ENCODE peak calls at places on chromosome 14, in six cellular contexts. Z is sigmoid colon, J is suprapubic skin, O is tibial nerve, E is adrenal gland, X is heart left ventricle. D is an unnamed sample. For H3K36me3, the result is how much of the 10 kb centered on the place peaks cover.

GRCh38 chr14:66530526-66530925 is 22.6 kb downstream of the GPHN start:
- DNase-seq in E (no peak), O (no peak), J (no peak), X (no peak), Z (no peak), D (no peak)

GRCh38 chr14:72443991-72444431 is 449.9 kb downstream of the DPF3 start:
- DNase-seq in E (no peak), Z (no peak), O (no peak), X (no peak), J (no peak), D (no peak)

GRCh38 chr14:99552572-99553216 is 51.3 kb downstream of the CCDC85C start:
- DNase-seq in E (no peak), J (no peak), Z (no peak), X (no peak), O (no peak), D (no peak)

GRCh38 chr14:68661226-68662225 is 131.3 kb downstream of the ZFP36L1 start:
- DNase-seq in X (no peak), O (no peak), J (no peak), E (no peak), Z (peak), D (no peak)

GRCh38 chr14:57871487-57872080 is 5.7 kb upstream of the SLC35F4 start:
- DNase-seq in Z (no peak), J (no peak), O (no peak), X (no peak), E (peak), D (no peak)

GRCh38 chr14:104600141-104600643 is 4.4 kb downstream of the TMEM179 start:
- DNase-seq in Z (no peak), J (peak), X (no peak), E (no peak), O (no peak), D (no peak)

GRCh38 chr14:90628825-90629224 is 187.4 kb downstream of the TTC7B start:
- DNase-seq in O (no peak), X (no peak), Z (peak), E (peak), J (no peak), D (no peak)

GRCh38 chr14:60510976-60511599 is 2.1 kb downstream of the SIX6 start:
- DNase-seq in O (no peak), X (no peak), Z (no peak), E (no peak), J (no peak), D (no peak)

GRCh38 chr14:26402126-26402525 is 195.7 kb downstream of the NOVA1 start:
- DNase-seq in Z (no peak), O (no peak), E (no peak), J (no peak), X (no peak), D (no peak)

GRCh38 chr14:25108959-25109358 is 59.0 kb upstream of the STXBP6 start:
- DNase-seq in O (no peak), Z (no peak), X (no peak), E (no peak), J (no peak), D (no peak)

GRCh38 chr14:72651081-72651480 is 242.8 kb downstream of the DPF3 start:
- DNase-seq in J (no peak), Z (no peak), X (no peak), E (no peak), O (no peak), D (no peak)

GRCh38 chr14:32354716-32355115 is 25.6 kb downstream of the AKAP6 start:
- DNase-seq in O (no peak), X (peak), E (no peak), Z (no peak), J (no peak), D (no peak)

GRCh38 chr14:92280554-92281262 is 42.3 kb upstream of the SLC24A4 start:
- DNase-seq in J (no peak), Z (no peak), X (no peak), O (no peak), E (no peak), D (no peak)

GRCh38 chr14:32330356-32331226 is 1.5 kb downstream of the AKAP6 start:
- DNase-seq in O (no peak), Z (no peak), E (no peak), J (no peak), X (no peak), D (no peak)

GRCh38 chr14:52918486-52918885 is 32.4 kb downstream of the FERMT2 start:
- DNase-seq in O (no peak), E (no peak), Z (no peak), J (no peak), X (no peak), D (no peak)

GRCh38 chr14:54974773-54975414 is 52.0 kb downstream of the WDHD1 start:
- DNase-seq in O (no peak), E (no peak), Z (no peak), X (no peak), J (no peak), D (no peak)

GRCh38 chr14:69658664-69659261 is 47.4 kb downstream of the SUSD6 start:
- DNase-seq in E (no peak), Z (no peak), O (no peak), J (no peak), X (no peak), D (no peak)

GRCh38 chr14:92794547-92794941 is 439 bp downstream of the GOLGA5 start:
- DNase-seq in Z (peak), E (no peak), X (no peak), O (no peak), J (peak), D (no peak)

GRCh38 chr14:61561144-61561543 is 134.2 kb upstream of the HIF1A start:
- DNase-seq in X (no peak), J (no peak), O (no peak), E (no peak), Z (no peak), D (no peak)

GRCh38 chr14:32012062-32012461 is 65.0 kb upstream of the ARHGAP5 start:
- DNase-seq in X (no peak), E (no peak), O (no peak), J (no peak), Z (no peak), D (no peak)

GRCh38 chr14:77126461-77126990 is 15.1 kb downstream of the ZDHHC22 start:
- DNase-seq in O (no peak), Z (no peak), J (no peak), X (no peak), E (no peak), D (no peak)

GRCh38 chr14:82855912-82856381 is 1322.3 kb upstream of the SEL1L start:
- DNase-seq in O (no peak), E (no peak), J (no peak), Z (no peak), X (no peak), D (no peak)

GRCh38 chr14:69360438-69361108 is 37.5 kb downstream of the ERH start:
- DNase-seq in O (no peak), J (no peak), E (no peak), X (no peak), Z (no peak), D (no peak)

GRCh38 chr14:65972346-65972745 is 513.8 kb upstream of the CCDC196 start:
- DNase-seq in Z (no peak), J (no peak), E (no peak), X (no peak), O (no peak), D (no peak)

GRCh38 chr14:78425782-78426181 is 255.6 kb downstream of the NRXN3 start:
- DNase-seq in J (no peak), Z (no peak), X (no peak), E (no peak), O (no peak), D (no peak)

GRCh38 chr14:54509546-54510501 is at the start of gene CGRRF1:
- DNase-seq in J (peak), E (peak), X (peak), Z (peak), O (peak), D (peak)

GRCh38 chr14:88879016-88879415 is 54.6 kb downstream of the TTC8 start:
- DNase-seq in O (no peak), E (peak), Z (no peak), X (no peak), J (no peak), D (no peak)

GRCh38 chr14:101875041-101875725 is 89.2 kb upstream of the DYNC1H1 start:
- DNase-seq in X (no peak), Z (no peak), J (no peak), E (no peak), O (no peak), D (no peak)

GRCh38 chr14:68427550-68427890 is 365.3 kb downstream of the ZFP36L1 start:
- DNase-seq in Z (no peak), O (no peak), E (no peak), X (no peak), J (no peak), D (no peak)

GRCh38 chr14:99284254-99285004 is 12.4 kb upstream of the BCL11B start:
- DNase-seq in Z (no peak), E (no peak), X (no peak), O (no peak), J (no peak), D (no peak)

GRCh38 chr14:54564799-54565235 is 2.1 kb upstream of the SAMD4A start:
- DNase-seq in O (no peak), X (no peak), E (peak), J (no peak), Z (peak), D (peak)

GRCh38 chr14:23481362-23481970 is 12.0 kb downstream of the NGDN start:
- DNase-seq in O (no peak), J (no peak), E (no peak), X (no peak), Z (no peak), D (no peak)

GRCh38 chr14:89630096-89630829 is 213.2 kb upstream of the FOXN3 start:
- DNase-seq in O (no peak), E (no peak), X (no peak), Z (no peak), J (no peak), D (no peak)

GRCh38 chr14:101417434-101417833 is 143.9 kb upstream of the DIO3 start:
- DNase-seq in E (no peak), X (no peak), O (no peak), J (no peak), Z (no peak), D (no peak)

GRCh38 chr14:88983755-88984154 is 159.3 kb downstream of the TTC8 start:
- DNase-seq in X (no peak), E (peak), J (no peak), Z (no peak), O (no peak), D (no peak)

GRCh38 chr14:20799444-20799843 is 3.2 kb downstream of the RNASE1 start:
- DNase-seq in X (no peak), O (no peak), J (no peak), Z (no peak), E (no peak), D (no peak)
- TF ChIP-seq POLR2A in X (no peak), O (no peak), J (no peak), Z (no peak), E (no peak), D (no peak)

DNA sequence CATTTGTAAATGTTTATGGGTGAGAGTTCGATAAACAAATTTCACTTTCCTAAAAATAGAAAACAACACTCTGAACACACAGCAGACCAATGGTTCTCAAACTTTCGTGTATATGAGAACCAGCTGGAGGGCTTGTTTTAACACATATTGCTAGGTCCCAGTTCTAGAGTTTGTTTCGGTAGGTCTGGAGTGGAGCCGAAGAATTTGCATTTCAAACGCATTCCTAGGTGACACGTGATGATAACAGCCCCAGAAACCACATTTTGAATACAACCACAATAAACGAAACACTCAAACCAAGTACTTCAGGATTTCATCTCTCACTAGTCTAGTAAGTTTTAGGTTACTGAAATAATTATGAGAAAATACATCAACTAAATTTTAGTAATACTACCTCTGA is 17.1 kb downstream of the SEC23A start:
- DNase-seq in J (no peak), O (no peak), E (no peak), Z (no peak), X (no peak), D (no peak)
- H3K36me3 ChIP-seq in J (half or more), O (under half), E (half or more), Z (half or more), X (half or more), D (under half)

GRCh38 chr14:94051115-94051514 is 25.0 kb downstream of the OTUB2 start:
- DNase-seq in J (no peak), E (peak), Z (peak), O (no peak), X (no peak), D (peak)
- TF ChIP-seq CTCF in J (no peak), E (peak), Z (peak), O (no peak), X (peak), D (no peak)

GRCh38 chr14:94317259-94317658 is 5.9 kb downstream of the SERPINA6 start:
- DNase-seq in Z (no peak), E (no peak), J (peak), X (no peak), O (no peak), D (no peak)
- TF ChIP-seq POLR2A in Z (peak), E (no peak), J (no peak), X (no peak), O (no peak), D (no peak)

GRCh38 chr14:64770751-64771150 is 66.5 kb downstream of the PLEKHG3 start:
- DNase-seq in O (no peak), X (no peak), J (no peak), E (no peak), Z (peak), D (no peak)

GRCh38 chr14:64768401-64769095 is 64.3 kb downstream of the PLEKHG3 start:
- DNase-seq in J (no peak), X (no peak), Z (peak), E (no peak), O (no peak), D (no peak)

GRCh38 chr14:64767215-64767964 is 63.2 kb downstream of the PLEKHG3 start:
- DNase-seq in X (no peak), O (no peak), J (no peak), E (no peak), Z (peak), D (no peak)

GRCh38 chr14:64771161-64771560 is 66.9 kb downstream of the PLEKHG3 start:
- DNase-seq in E (no peak), X (no peak), O (no peak), Z (no peak), J (no peak), D (no peak)

GRCh38 chr14:64769096-64770020 is 65.1 kb downstream of the PLEKHG3 start:
- DNase-seq in Z (peak), E (no peak), O (no peak), J (no peak), X (no peak), D (no peak)
- H3K36me3 ChIP-seq in Z (under half), E (under half), O (under half), J (under half), X (under half), D (under half)

GRCh38 chr14:37597538-37598084 is 2.2 kb downstream of the TTC6 start:
- DNase-seq in E (no peak), J (peak), Z (peak), O (no peak), X (peak), D (no peak)
- TF ChIP-seq CTCF in E (no peak), J (peak), Z (no peak), O (no peak), X (no peak), D (no peak)

DNA sequence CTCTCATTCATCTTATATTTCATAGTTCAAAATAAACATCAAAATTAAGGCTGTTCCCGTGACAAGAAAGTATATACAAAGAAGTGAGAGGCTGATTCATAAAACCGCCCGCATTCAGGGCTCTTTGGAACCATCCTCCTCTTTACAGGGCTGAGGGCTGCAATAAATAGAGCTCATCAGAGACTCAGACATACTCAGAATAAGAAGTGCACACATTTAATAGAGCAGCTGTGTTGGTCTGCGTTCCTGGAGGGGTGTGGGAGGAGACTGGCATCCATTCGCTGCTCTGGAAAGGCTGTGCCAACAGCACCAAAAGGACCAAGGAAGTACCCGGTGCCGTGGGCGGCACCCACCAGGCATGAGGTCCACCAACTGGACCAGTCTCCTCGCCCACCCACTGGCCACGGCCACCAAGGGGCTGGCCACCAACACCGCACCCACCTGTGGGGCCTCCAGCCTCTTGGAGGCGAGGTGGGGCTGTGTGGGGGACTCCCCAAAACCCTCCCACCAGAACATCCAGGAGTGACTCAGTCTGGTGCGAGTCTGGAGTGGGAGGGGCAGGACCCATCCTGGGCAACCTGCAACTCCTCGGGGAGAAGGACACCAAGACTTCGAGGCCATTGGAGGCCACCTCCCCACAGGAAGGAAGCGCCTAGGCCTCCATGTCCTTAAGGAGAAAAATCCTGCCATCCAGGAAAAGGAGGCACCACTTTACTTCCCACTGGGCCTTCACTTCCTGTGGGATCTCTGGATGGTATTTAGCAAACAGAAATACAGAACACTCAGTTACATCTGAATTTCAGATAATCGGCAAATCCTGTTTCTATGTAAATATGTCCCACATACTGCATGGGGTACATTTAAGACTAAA is 32.7 kb downstream of the VCPKMT start:
- DNase-seq in Z (no peak), J (no peak), O (no peak), X (no peak), E (no peak), D (no peak)
- TF ChIP-seq POLR2A in Z (no peak), J (no peak), O (no peak), X (no peak), E (no peak), D (no peak)

GRCh38 chr14:103343164-103343879 is 9.3 kb downstream of the EIF5 start:
- DNase-seq in J (no peak), E (no peak), X (no peak), Z (no peak), O (no peak), D (no peak)
- H3K36me3 ChIP-seq in J (half or more), E (half or more), X (half or more), Z (half or more), O (under half), D (under half)

GRCh38 chr14:51846631-51847488 is 13.6 kb upstream of the GNG2 start:
- DNase-seq in X (peak), J (peak), O (no peak), Z (peak), E (peak), D (peak)
- TF ChIP-seq CTCF in X (no peak), J (no peak), O (no peak), Z (no peak), E (no peak), D (no peak)

GRCh38 chr14:70808402-70809237 is 693 bp downstream of the MAP3K9 start:
- DNase-seq in Z (peak), X (peak), E (peak), O (no peak), J (peak), D (no peak)
- TF ChIP-seq POLR2A in Z (no peak), X (no peak), E (no peak), O (no peak), J (no peak), D (no peak)